ENCODE peak calls at places on chromosomes 5 and 9, in six cellular contexts. S, O, X, M, Y and U are unnamed samples. For H3K4me1, the result is how much of the 10 kb centered on the place peaks cover.

GRCh38 chr5:149654282-149654681 is 73.0 kb downstream of the ARHGEF37 start:
- DNase-seq in O (no peak), Y (no peak), X (no peak), S (no peak), M (no peak), U (no peak)

GRCh38 chr5:84821924-84822323 is 437.2 kb upstream of the EDIL3 start:
- DNase-seq in M (peak), O (no peak), Y (no peak), S (no peak), X (no peak), U (no peak)

GRCh38 chr5:136631176-136631575 is 265.8 kb upstream of the TRPC7 start:
- DNase-seq in M (peak), O (no peak), X (no peak), Y (no peak), S (no peak), U (no peak)

GRCh38 chr5:123598028-123598689 is 86.2 kb downstream of the CSNK1G3 start:
- DNase-seq in M (no peak), S (no peak), Y (no peak), X (no peak), O (no peak), U (no peak)

GRCh38 chr5:166117062-166117743 is 2174.2 kb upstream of the WWC1 start:
- DNase-seq in X (no peak), O (no peak), S (no peak), M (no peak), Y (no peak), U (no peak)

GRCh38 chr5:96321371-96321770 is 111.7 kb downstream of the PCSK1 start:
- DNase-seq in X (no peak), Y (no peak), M (peak), S (no peak), O (no peak), U (no peak)

GRCh38 chr9:129102791-129103594 is 7.6 kb downstream of the CRAT start:
- DNase-seq in S (no peak), Y (peak), O (peak), X (peak), M (peak), U (peak)

GRCh38 chr5:167801999-167802398 is 489.4 kb upstream of the WWC1 start:
- DNase-seq in S (no peak), M (no peak), X (no peak), O (no peak), Y (no peak), U (no peak)

GRCh38 chr5:176489077-176489476 is 40.9 kb downstream of the FAF2 start:
- DNase-seq in X (no peak), S (no peak), O (no peak), Y (no peak), M (no peak), U (no peak)

GRCh38 chr5:57434227-57434640 is 48.4 kb downstream of the ACTBL2 start:
- DNase-seq in Y (no peak), O (no peak), M (peak), S (no peak), X (no peak), U (no peak)

GRCh38 chr9:81077572-81077971 is 611.8 kb downstream of the TLE1 start:
- DNase-seq in Y (no peak), O (no peak), S (no peak), M (no peak), X (no peak), U (no peak)

GRCh38 chr5:155451106-155451505 is 437.6 kb downstream of the KIF4B start:
- DNase-seq in S (no peak), M (no peak), X (no peak), Y (no peak), O (no peak), U (no peak)

GRCh38 chr5:25850581-25850980 is 1187.8 kb downstream of the CDH9 start:
- DNase-seq in S (no peak), M (no peak), Y (no peak), X (no peak), O (no peak), U (peak)

GRCh38 chr9:107749787-107750444 is 260.3 kb upstream of the KLF4 start:
- DNase-seq in Y (peak), X (peak), O (peak), S (no peak), M (peak), U (peak)

GRCh38 chr5:10556331-10556807 is 7.5 kb upstream of the ANKRD33B start:
- DNase-seq in S (no peak), M (peak), X (no peak), Y (no peak), O (no peak), U (no peak)

GRCh38 chr5:157387164-157387563 is 72.8 kb upstream of the NIPAL4 start:
- DNase-seq in M (no peak), O (no peak), Y (no peak), X (no peak), S (no peak), U (no peak)

GRCh38 chr9:112631313-112631712 is 86.6 kb downstream of the INIP start:
- DNase-seq in Y (no peak), M (no peak), O (no peak), S (no peak), X (no peak), U (no peak)

DNA sequence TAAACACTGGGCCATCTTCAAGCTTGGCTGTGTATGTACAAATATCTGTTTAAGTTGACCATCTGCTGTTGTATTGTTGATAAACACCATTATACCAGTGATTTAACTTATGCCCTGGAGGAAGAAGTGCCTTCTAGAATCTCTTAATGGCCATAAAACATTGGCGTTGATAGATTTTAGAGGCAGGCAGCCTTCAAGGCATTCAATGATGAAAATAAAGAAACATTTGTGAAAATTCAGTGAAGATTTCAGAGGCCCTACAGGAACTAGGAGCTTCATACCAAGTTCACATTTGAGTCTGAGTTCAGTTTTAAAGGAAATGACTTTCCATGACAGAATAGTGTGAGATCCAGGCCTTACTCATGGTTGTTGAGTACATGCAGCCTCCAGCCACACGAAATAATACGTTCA is 52.2 kb downstream of the MAP1B start:
- DNase-seq in X (no peak), Y (no peak), S (no peak), O (no peak), M (peak), U (no peak)
- H3K4me1 ChIP-seq in X (under half), Y (under half), S (under half), O (under half), M (under half), U (under half)

GRCh38 chr9:75993434-75993833 is 103.0 kb downstream of the PCSK5 start:
- DNase-seq in Y (peak), X (no peak), M (peak), S (no peak), O (no peak), U (no peak)
- TF ChIP-seq CTCF in Y (no peak), X (no peak), M (no peak), S (no peak), O (no peak), U (no peak)

GRCh38 chr9:13487498-13487897 is 208.0 kb upstream of the MPDZ start:
- DNase-seq in Y (no peak), O (no peak), M (no peak), S (no peak), X (no peak), U (no peak)

GRCh38 chr9:13487071-13487470 is 207.6 kb upstream of the MPDZ start:
- DNase-seq in X (no peak), M (no peak), S (no peak), Y (no peak), O (no peak), U (no peak)

GRCh38 chr9:13481274-13481673 is 201.8 kb upstream of the MPDZ start:
- DNase-seq in Y (no peak), X (no peak), O (no peak), M (peak), S (no peak), U (no peak)

GRCh38 chr9:13485068-13485596 is 205.6 kb upstream of the MPDZ start:
- DNase-seq in X (no peak), M (peak), Y (no peak), S (no peak), O (peak), U (no peak)

GRCh38 chr9:13484186-13484585 is 204.7 kb upstream of the MPDZ start:
- DNase-seq in Y (no peak), S (no peak), X (no peak), M (no peak), O (no peak), U (no peak)
- H3K4me1 ChIP-seq in Y (under half), S (under half), X (under half), M (under half), O (under half), U (under half)

DNA sequence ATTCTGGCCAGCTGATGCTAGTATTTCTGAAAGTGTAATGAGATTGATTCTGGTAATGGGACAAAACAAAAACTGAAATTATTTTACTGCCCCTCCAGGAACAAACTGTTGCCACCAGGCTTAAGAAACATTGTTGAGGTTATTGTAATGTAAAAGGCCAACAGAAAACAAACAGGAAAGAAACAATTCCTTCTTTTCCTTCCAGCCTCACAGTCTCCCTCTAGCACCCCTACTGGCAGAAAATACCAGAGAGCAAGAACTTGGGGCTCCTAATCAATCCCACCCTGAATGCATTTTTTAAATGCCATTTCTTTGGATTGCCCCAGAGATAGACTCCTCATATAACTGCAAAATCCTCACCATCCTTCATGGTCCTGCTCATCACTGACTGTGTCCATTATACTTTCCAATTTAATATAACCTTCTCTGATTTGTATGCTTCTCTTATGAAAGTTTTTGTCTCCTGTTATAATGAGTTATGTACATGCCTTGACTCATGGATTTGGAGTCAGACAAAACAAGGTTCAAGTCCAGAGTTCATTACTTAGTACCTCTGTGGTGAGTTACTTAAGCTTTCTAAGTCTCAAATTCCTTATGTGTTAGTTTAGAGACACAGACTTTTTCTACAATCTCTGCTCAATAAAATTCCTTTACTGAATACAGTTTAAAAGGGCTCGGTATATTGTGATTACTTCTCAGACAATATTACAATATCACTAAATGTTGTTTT is 157.9 kb upstream of the FBN2 start:
- DNase-seq in O (no peak), X (no peak), Y (no peak), M (peak), S (no peak), U (no peak)
- TF ChIP-seq CTCF in O (no peak), X (no peak), Y (peak), M (peak), S (no peak), U (peak)